ENCODE peak calls at places on chromosomes 1 and 21, in six cellular contexts. D is A549, Y is upper lobe of left lung, X is uterus, N is GM12878, Q is breast epithelium. U is an unnamed sample.

GRCh38 chr1:177812650-177813049 is 157.2 kb downstream of the SEC16B start:
- DNase-seq in X (no peak), N (no peak), Q (no peak), Y (no peak), D (no peak), U (no peak)

GRCh38 chr1:101280049-101280448 is 43.2 kb downstream of the S1PR1 start:
- DNase-seq in Q (no peak), D (no peak), X (no peak), N (no peak), Y (no peak), U (no peak)

GRCh38 chr1:53592521-53592982 is 133.4 kb downstream of the DMRTB1 start:
- DNase-seq in D (no peak), N (no peak), Y (peak), Q (peak), X (peak), U (peak)

GRCh38 chr1:208113036-208113435 is 131.1 kb downstream of the PLXNA2 start:
- DNase-seq in Y (no peak), Q (no peak), N (no peak), X (no peak), D (no peak), U (no peak)

GRCh38 chr1:46406881-46407608 is 12.9 kb downstream of the FAAH start:
- DNase-seq in X (no peak), Y (no peak), Q (no peak), D (no peak), N (no peak), U (no peak)

GRCh38 chr1:226598455-226598849 is 49.9 kb downstream of the STUM start:
- DNase-seq in Y (no peak), Q (no peak), N (no peak), D (no peak), X (no peak), U (no peak)

GRCh38 chr21:40846057-40846456 is 901 bp downstream of the DSCAM start:
- DNase-seq in Y (no peak), N (no peak), D (no peak), X (no peak), Q (no peak), U (no peak)

GRCh38 chr1:175262646-175263045 is 70.1 kb upstream of the KIAA0040 start:
- DNase-seq in N (no peak), Q (no peak), D (no peak), Y (no peak), X (no peak), U (no peak)

GRCh38 chr1:237255071-237255470 is 213.1 kb downstream of the RYR2 start:
- DNase-seq in Y (no peak), D (no peak), Q (no peak), N (no peak), X (no peak), U (no peak)

GRCh38 chr1:165224504-165224903 is 132.0 kb downstream of the LMX1A start:
- DNase-seq in Q (no peak), D (no peak), Y (no peak), X (no peak), N (no peak), U (no peak)

GRCh38 chr21:17512245-17513213 is at the start of gene CXADR:
- DNase-seq in Y (peak), Q (peak), D (peak), X (peak), N (no peak), U (peak)

GRCh38 chr1:154220071-154220969 is at the start of gene UBAP2L:
- DNase-seq in Y (peak), N (peak), D (peak), X (peak), Q (peak), U (peak)
- TF ChIP-seq POLR2A in Y (peak), N (peak), D (peak), X (peak), Q (peak), U (peak)

DNA sequence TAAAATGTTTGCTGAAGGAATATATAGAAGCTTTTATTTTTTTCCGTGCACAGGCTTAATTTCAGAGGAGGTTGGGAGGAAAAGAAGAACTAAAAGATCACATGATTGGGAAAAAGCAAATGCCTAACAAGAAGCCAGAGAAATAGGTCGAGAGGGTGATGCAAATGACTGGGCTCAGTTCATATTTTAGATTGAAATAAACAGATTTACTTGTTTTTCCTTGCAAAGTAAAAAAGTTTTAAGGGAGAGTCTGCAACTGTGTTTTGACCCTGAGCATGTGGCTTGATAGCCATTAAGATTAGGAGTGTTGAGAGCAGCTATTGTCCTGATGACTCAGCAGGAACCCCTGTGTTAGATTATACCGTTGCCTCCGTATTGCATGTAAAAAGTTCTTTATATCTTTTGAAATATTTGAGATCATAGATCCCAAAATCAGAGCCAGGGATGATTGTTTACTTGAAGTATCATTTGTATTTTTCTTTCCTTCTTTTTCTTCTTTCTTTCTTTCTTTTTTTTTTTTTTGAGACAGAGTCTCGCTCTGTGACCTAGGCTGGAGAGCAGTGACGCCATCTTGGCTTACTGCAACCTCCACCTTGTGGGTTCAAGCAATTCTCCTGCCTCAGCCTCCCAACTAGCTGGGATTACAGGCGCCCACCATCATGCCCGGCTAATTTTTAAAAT is 20.2 kb downstream of the CLIC4 start:
- DNase-seq in Q (no peak), N (no peak), X (no peak), D (no peak), Y (no peak), U (no peak)
- TF ChIP-seq POLR2A in Q (no peak), N (no peak), X (no peak), D (no peak), Y (no peak), U (no peak)

DNA sequence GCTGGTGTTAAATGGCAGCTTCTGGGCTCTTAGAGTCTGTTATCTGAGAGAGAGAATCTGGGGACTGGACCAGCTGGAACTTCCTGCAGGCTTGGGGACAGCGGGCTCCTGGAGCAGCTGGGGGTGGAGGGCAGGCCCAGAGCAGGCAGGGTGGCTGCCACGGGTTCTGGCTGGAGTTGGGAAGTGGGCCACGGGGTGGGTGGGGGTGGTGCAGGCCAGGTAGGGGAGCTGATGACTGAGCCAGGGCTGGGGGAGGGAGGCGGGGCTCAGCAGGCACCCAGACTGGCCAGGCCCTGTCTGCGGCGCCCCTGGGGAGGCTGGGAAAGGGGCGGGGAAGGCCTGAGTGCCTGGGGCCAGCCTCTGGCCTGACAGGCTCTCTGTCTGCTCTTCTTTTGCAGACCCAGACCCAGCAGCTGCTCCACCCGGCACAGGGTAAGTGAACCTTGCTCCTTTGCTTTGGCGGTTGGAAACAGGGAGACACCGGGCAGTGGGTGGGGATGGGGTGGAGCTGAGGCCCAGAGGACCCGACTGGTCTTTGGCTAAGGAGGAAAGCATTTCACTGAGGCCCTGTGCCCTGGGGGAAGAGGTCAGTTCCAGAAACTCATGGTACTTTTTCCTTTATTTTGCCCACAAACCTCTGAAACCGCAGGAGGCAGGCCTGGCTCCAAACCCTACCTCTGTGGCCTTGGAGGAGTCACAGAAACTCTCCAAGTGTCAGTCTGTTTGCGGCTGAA is 48.7 kb downstream of the ARHGEF10L start:
- DNase-seq in N (no peak), D (no peak), Y (peak), X (no peak), Q (peak), U (peak)
- TF ChIP-seq POLR2A in N (no peak), D (no peak), Y (no peak), X (no peak), Q (no peak), U (peak)

GRCh38 chr1:8025671-8026144 is 401 bp downstream of the ERRFI1 start:
- DNase-seq in N (no peak), Q (no peak), D (no peak), X (no peak), Y (no peak), U (no peak)

GRCh38 chr1:8024329-8024728 is 1.8 kb downstream of the ERRFI1 start:
- DNase-seq in D (no peak), Y (no peak), X (no peak), N (no peak), Q (no peak), U (no peak)

GRCh38 chr1:8023995-8024313 is 2.2 kb downstream of the ERRFI1 start:
- DNase-seq in D (no peak), N (no peak), Q (no peak), X (no peak), Y (no peak), U (no peak)

GRCh38 chr1:8026153-8026975 is at the start of gene ERRFI1:
- DNase-seq in N (peak), X (peak), Y (peak), D (peak), Q (peak), U (peak)

DNA sequence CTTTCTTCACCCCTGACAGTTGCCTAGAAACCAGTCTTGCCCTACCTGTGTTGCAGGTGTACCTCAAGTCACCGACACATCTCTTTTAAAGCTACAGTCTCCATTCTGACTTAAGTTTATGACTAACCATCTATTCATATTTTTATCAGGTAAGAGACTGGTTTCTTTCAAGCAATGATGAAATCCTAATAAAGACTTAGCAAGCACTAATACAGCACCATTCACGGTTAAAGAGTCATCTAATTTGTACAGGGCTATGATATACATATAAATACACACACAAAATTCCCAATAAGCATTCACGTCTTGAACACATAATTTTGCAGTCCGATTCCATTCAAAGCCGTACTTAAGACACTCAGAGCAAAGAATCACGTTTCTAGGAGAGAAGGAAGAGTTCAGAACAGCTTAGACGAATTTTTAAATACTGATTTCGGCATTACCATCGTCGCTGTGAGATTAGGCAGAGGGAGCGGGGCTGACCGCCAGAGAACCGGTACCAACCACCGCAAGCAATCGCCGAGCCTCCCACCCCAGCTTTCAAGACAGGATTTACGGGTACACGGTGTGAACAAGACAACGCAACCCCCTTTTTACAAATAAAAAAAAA is 943 bp downstream of the ERRFI1 start:
- DNase-seq in N (no peak), Q (no peak), Y (no peak), X (no peak), D (no peak), U (no peak)
- TF ChIP-seq POLR2A in N (no peak), Q (no peak), Y (no peak), X (no peak), D (no peak), U (no peak)

GRCh38 chr1:3717041-3717714 is 35.1 kb upstream of the CCDC27 start:
- DNase-seq in Y (no peak), D (no peak), Q (peak), X (no peak), N (no peak), U (peak)
- TF ChIP-seq POLR2A in Y (no peak), D (no peak), Q (no peak), X (no peak), N (no peak), U (no peak)